ENCODE peak calls at places on chromosomes 4 and X, in six cellular contexts. I is cardiac muscle cell, Z is left lung, A is NT2/D1, X is mucosa of descending colon, P is endodermal cell. S is an unnamed sample.
A peak's percentile ranks its signal among the peaks of the same experiment; 100 is the strongest.

GRCh38 chr4:75654905-75655304 is 18.3 kb downstream of the G3BP2 start:
- DNase-seq in X (no peak), P (no peak), Z (no peak), I (no peak), A (no peak), S (no peak)

GRCh38 chrX:106170318-106170717 is 2.2 kb downstream of the PWWP3B start:
- DNase-seq in I (peak; percentile 49), X (peak; percentile 15), Z (no peak), P (no peak), A (no peak), S (no peak)

GRCh38 chrX:119015407-119016242 is 41.2 kb downstream of the LONRF3 start:
- DNase-seq in P (no peak), A (no peak), I (peak; percentile 81), X (peak; percentile 4), Z (peak; percentile 62), S (peak; percentile 83)

GRCh38 chr4:30001628-30002027 is 718.5 kb upstream of the PCDH7 start:
- DNase-seq in P (no peak), X (no peak), Z (no peak), A (no peak), I (no peak), S (no peak)

GRCh38 chrX:20159811-20160385 is 18.3 kb upstream of the EIF1AX start:
- DNase-seq in X (no peak), A (no peak), Z (no peak), I (no peak), P (no peak), S (no peak)

GRCh38 chr4:73904491-73904890 is 35.3 kb downstream of the CXCL1 start:
- DNase-seq in X (no peak), Z (no peak), P (no peak), I (peak; percentile 96), A (no peak), S (no peak)

GRCh38 chrX:40103565-40104323 is 6.0 kb upstream of the BCOR start:
- DNase-seq in A (no peak), Z (no peak), X (no peak), P (no peak), I (no peak), S (no peak)

GRCh38 chr4:102322736-102323135 is 22.5 kb downstream of the SLC39A8 start:
- DNase-seq in I (no peak), Z (no peak), X (no peak), A (no peak), P (no peak), S (no peak)

GRCh38 chrX:113260474-113260873 is 419.8 kb upstream of the AMOT start:
- DNase-seq in X (no peak), Z (no peak), I (peak; percentile 3), A (peak; percentile 3), P (peak; percentile 64), S (no peak)

GRCh38 chr4:47668810-47669408 is 169.0 kb downstream of the CORIN start:
- DNase-seq in Z (no peak), A (no peak), X (peak; percentile 45), P (no peak), I (peak; percentile 72), S (no peak)

GRCh38 chr4:23789765-23790164 is 100.1 kb downstream of the PPARGC1A start:
- DNase-seq in I (peak; percentile 58), P (no peak), Z (peak; percentile 42), A (no peak), X (no peak), S (peak; percentile 72)

GRCh38 chr4:78954048-78954666 is 14.9 kb upstream of the PAQR3 start:
- DNase-seq in X (no peak), P (peak; percentile 73), Z (no peak), I (peak; percentile 25), A (no peak), S (no peak)

GRCh38 chr4:38141808-38142500 is 181.8 kb downstream of the PTTG2 start:
- DNase-seq in Z (no peak), I (peak; percentile 63), A (no peak), X (no peak), P (no peak), S (no peak)

GRCh38 chrX:124406294-124407013 is 60.1 kb downstream of the SH2D1A start:
- DNase-seq in I (peak; percentile 74), Z (peak; percentile 34), A (peak; percentile 15), P (peak; percentile 69), X (peak; percentile 14), S (no peak)

GRCh38 chr4:142818476-142818875 is 27.6 kb downstream of the INPP4B start:
- DNase-seq in P (no peak), Z (no peak), I (peak; percentile 16), A (no peak), X (no peak), S (no peak)

GRCh38 chr4:7168106-7168505 is 24.2 kb upstream of the SORCS2 start:
- DNase-seq in I (no peak), P (no peak), A (no peak), Z (no peak), X (no peak), S (no peak)

GRCh38 chrX:119565110-119565663 is at the start of gene STEEP1:
- DNase-seq in X (peak; percentile 95), P (peak; percentile 93), A (peak; percentile 89), Z (peak; percentile 90), I (peak; percentile 96), S (peak; percentile 93)

GRCh38 chr4:104879367-104879766 is 267.3 kb upstream of the TET2 start:
- DNase-seq in A (no peak), I (peak; percentile 5), Z (no peak), X (no peak), P (no peak), S (no peak)

GRCh38 chr4:24644983-24645764 is 60.8 kb upstream of the DHX15 start:
- DNase-seq in I (peak; percentile 28), Z (no peak), A (no peak), X (no peak), P (no peak), S (no peak)

GRCh38 chr4:185702147-185702663 is 109.8 kb downstream of the SORBS2 start:
- DNase-seq in A (no peak), I (no peak), X (no peak), Z (no peak), P (no peak), S (no peak)

GRCh38 chr4:144894525-144894924 is 203.5 kb downstream of the ANAPC10 start:
- DNase-seq in Z (peak; percentile 36), A (no peak), X (peak; percentile 9), I (peak; percentile 94), P (no peak), S (peak; percentile 10)

GRCh38 chr4:7673111-7673510 is 238.4 kb upstream of the PSAPL1 start:
- DNase-seq in I (peak; percentile 62), P (no peak), X (no peak), A (no peak), Z (no peak), S (no peak)

GRCh38 chrX:63613531-63614028 is 171.4 kb downstream of the ARHGEF9 start:
- DNase-seq in X (no peak), Z (no peak), I (no peak), A (no peak), P (no peak), S (no peak)

GRCh38 chrX:95505721-95506120 is 1178.9 kb upstream of the DIAPH2 start:
- DNase-seq in Z (no peak), P (peak; percentile 73), A (peak; percentile 15), I (no peak), X (no peak), S (no peak)

GRCh38 chrX:97398030-97398551 is 514.4 kb downstream of the RPA4 start:
- DNase-seq in A (no peak), X (no peak), P (no peak), I (peak; percentile 43), Z (no peak), S (no peak)

GRCh38 chrX:72621163-72621562 is 48.5 kb upstream of the HDAC8 start:
- DNase-seq in I (no peak), Z (no peak), P (no peak), A (no peak), X (no peak), S (no peak)

GRCh38 chr4:174154455-174154854 is 129.0 kb downstream of the FBXO8 start:
- DNase-seq in A (no peak), Z (no peak), I (peak; percentile 69), P (no peak), X (peak; percentile 4), S (no peak)

GRCh38 chr4:119471259-119471658 is 149.3 kb upstream of the FABP2 start:
- DNase-seq in Z (no peak), A (no peak), I (no peak), X (no peak), P (no peak), S (no peak)

GRCh38 chr4:8393593-8394038 is 46.9 kb downstream of the ACOX3 start:
- DNase-seq in X (peak; percentile 50), P (no peak), A (no peak), Z (peak; percentile 49), I (peak; percentile 96), S (no peak)

GRCh38 chr4:158858410-158859189 is 89.8 kb downstream of the FNIP2 start:
- DNase-seq in X (no peak), Z (no peak), P (no peak), A (no peak), I (no peak), S (no peak)

GRCh38 chr4:158854236-158854635 is 85.4 kb downstream of the FNIP2 start:
- DNase-seq in P (no peak), Z (no peak), X (no peak), A (no peak), I (no peak), S (no peak)

GRCh38 chr4:158859661-158860060 is 90.8 kb downstream of the FNIP2 start:
- DNase-seq in I (peak; percentile 30), P (no peak), A (no peak), Z (no peak), X (no peak), S (no peak)

GRCh38 chr4:158860856-158861255 is 92.0 kb downstream of the FNIP2 start:
- DNase-seq in A (no peak), X (no peak), P (no peak), I (no peak), Z (no peak), S (no peak)

GRCh38 chr4:158856852-158857251 is 88.0 kb downstream of the FNIP2 start:
- DNase-seq in Z (no peak), A (no peak), P (no peak), I (peak; percentile 71), X (no peak), S (no peak)
- H3K36me3 ChIP-seq in Z (no peaks in the 10 kb centered on the region), A (peaks cover 13% of the 10 kb centered on the region), P (peaks cover 14% of the 10 kb centered on the region), I (peaks cover 27% of the 10 kb centered on the region), X (peaks cover 3% of the 10 kb centered on the region), S (peaks cover 30% of the 10 kb centered on the region)

DNA sequence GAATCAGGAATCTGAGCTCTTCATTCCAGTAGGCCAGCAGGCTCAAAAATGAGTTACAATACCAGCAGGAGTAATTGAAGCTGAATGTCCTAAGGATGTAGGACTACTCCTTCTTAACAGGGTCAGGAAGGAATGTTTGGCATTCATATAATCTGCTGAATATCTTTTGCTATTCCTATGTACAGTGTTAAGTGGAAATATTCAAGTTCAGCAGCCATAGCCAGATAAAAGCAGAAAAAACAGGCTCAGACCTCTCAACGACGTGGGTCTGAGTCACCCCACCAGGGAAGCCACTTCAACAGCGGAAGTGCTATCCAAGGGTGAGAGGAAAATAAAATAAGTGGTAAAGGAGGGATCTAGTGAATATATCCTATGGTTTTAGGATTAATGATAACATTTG is 577.0 kb downstream of the SPOCK3 start:
- DNase-seq in I (peak; percentile 37), X (no peak), A (no peak), P (no peak), Z (no peak), S (no peak)
- H3K36me3 ChIP-seq in I (no peaks in the 10 kb centered on the region), X (no peaks in the 10 kb centered on the region), A (no peaks in the 10 kb centered on the region), P (no peaks in the 10 kb centered on the region), Z (no peaks in the 10 kb centered on the region), S (no peaks in the 10 kb centered on the region)

GRCh38 chr4:184396001-184396400 is 78.3 kb downstream of the IRF2 start:
- DNase-seq in I (no peak), Z (no peak), A (no peak), P (no peak), X (no peak), S (peak; percentile 44)
- H3K36me3 ChIP-seq in I (peaks cover 9% of the 10 kb centered on the region), Z (no peaks in the 10 kb centered on the region), A (peaks cover 32% of the 10 kb centered on the region), P (peaks cover 11% of the 10 kb centered on the region), X (peaks cover 5% of the 10 kb centered on the region), S (peaks cover 46% of the 10 kb centered on the region)

GRCh38 chr4:17623451-17624001 is 9.1 kb downstream of the MED28 start:
- DNase-seq in I (no peak), Z (no peak), A (no peak), X (no peak), P (no peak), S (no peak)
- H3K36me3 ChIP-seq in I (peaks cover 57% of the 10 kb centered on the region), Z (no peaks in the 10 kb centered on the region), A (peaks cover 98% of the 10 kb centered on the region), X (peaks cover 21% of the 10 kb centered on the region), P (peaks cover 88% of the 10 kb centered on the region), S (peaks cover 92% of the 10 kb centered on the region)